ENCODE peak calls at places on chromosomes 6 and 20, in nine cellular contexts. J, B, V, C, M, L, E, R and X are unnamed samples.

GRCh38 chr6:22028403-22028802 is 268.4 kb downstream of the PRL start:
- DNase-seq in J (no peak), B (peak; percentile 15), V (no peak), C (no peak), M (no peak), L (no peak), E (no peak), R (no peak), X (no peak)

GRCh38 chr6:2875840-2876207 is 27.3 kb downstream of the SERPINB9 start:
- DNase-seq in J (peak; percentile 67), B (peak; percentile 51), V (no peak), C (no peak), M (peak; percentile 63), L (peak; percentile 24), E (peak; percentile 66), R (no peak), X (peak; percentile 46)

GRCh38 chr20:49711331-49711987 is 2.2 kb downstream of the B4GALT5 start:
- DNase-seq in J (no peak), B (no peak), V (no peak), C (no peak), M (no peak), L (no peak), E (no peak), R (no peak), X (no peak)

GRCh38 chr6:17622144-17622543 is 22.0 kb downstream of the FAM8A1 start:
- DNase-seq in J (no peak), B (no peak), V (no peak), C (no peak), M (peak; percentile 21), L (no peak), E (no peak), R (no peak), X (no peak)

GRCh38 chr6:10248378-10248843 is 166.5 kb downstream of the TFAP2A start:
- DNase-seq in J (no peak), B (no peak), V (no peak), C (no peak), M (peak; percentile 67), L (no peak), E (no peak), R (no peak), X (no peak)

GRCh38 chr6:72363844-72364740 is 257.8 kb upstream of the KCNQ5 start:
- DNase-seq in J (no peak), B (no peak), V (peak; percentile 33), C (no peak), M (peak; percentile 52), L (no peak), E (no peak), R (no peak), X (no peak)

GRCh38 chr20:1935696-1936366 is 40.6 kb downstream of the SIRPA start:
- DNase-seq in J (peak; percentile 72), B (no peak), V (no peak), C (peak; percentile 80), M (no peak), L (no peak), E (no peak), R (no peak), X (no peak)

GRCh38 chr6:107361568-107362270 is 97.6 kb downstream of the PDSS2 start:
- DNase-seq in J (no peak), B (no peak), V (no peak), C (no peak), M (peak; percentile 27), L (no peak), E (no peak), R (no peak), X (no peak)

GRCh38 chr6:165573671-165574070 is 89.4 kb downstream of the PDE10A start:
- DNase-seq in J (no peak), B (no peak), V (no peak), C (peak; percentile 64), M (peak; percentile 96), L (no peak), E (no peak), R (no peak), X (no peak)

GRCh38 chr20:56943946-56944345 is 314.8 kb downstream of the TFAP2C start:
- DNase-seq in J (no peak), B (no peak), V (no peak), C (no peak), M (no peak), L (no peak), E (no peak), R (no peak), X (no peak)

GRCh38 chr20:41645372-41645771 is 27.2 kb upstream of the CHD6 start:
- DNase-seq in J (no peak), B (no peak), V (no peak), C (no peak), M (no peak), L (no peak), E (no peak), R (no peak), X (no peak)

GRCh38 chr20:48904566-48905321 is 16.8 kb upstream of the ARFGEF2 start:
- DNase-seq in J (peak; percentile 63), B (peak; percentile 79), V (peak; percentile 11), C (no peak), M (peak; percentile 74), L (peak; percentile 57), E (peak; percentile 84), R (no peak), X (peak; percentile 65)

GRCh38 chr6:166930354-166930891 is 25.9 kb downstream of the RNASET2 start:
- DNase-seq in J (no peak), B (no peak), V (no peak), C (no peak), M (no peak), L (no peak), E (peak; percentile 5), R (no peak), X (no peak)

GRCh38 chr6:18477301-18477941 is 90.3 kb downstream of the RNF144B start:
- DNase-seq in J (no peak), B (peak; percentile 70), V (no peak), C (no peak), M (no peak), L (no peak), E (no peak), R (no peak), X (no peak)

GRCh38 chr6:99026135-99026534 is 78.4 kb upstream of the FBXL4 start:
- DNase-seq in J (no peak), B (peak; percentile 67), V (no peak), C (no peak), M (peak; percentile 59), L (no peak), E (no peak), R (no peak), X (no peak)

GRCh38 chr6:89963391-89963790 is 69.1 kb downstream of the GJA10 start:
- DNase-seq in J (no peak), B (no peak), V (no peak), C (no peak), M (no peak), L (no peak), E (no peak), R (no peak), X (no peak)

GRCh38 chr20:59948828-59949720 is 8.9 kb downstream of the FAM217B start:
- DNase-seq in J (no peak), B (peak; percentile 70), V (no peak), C (no peak), M (peak; percentile 56), L (no peak), E (peak; percentile 59), R (no peak), X (no peak)

GRCh38 chr6:162962093-162962492 is 234.3 kb downstream of the PACRG start:
- DNase-seq in J (no peak), B (no peak), V (no peak), C (no peak), M (no peak), L (no peak), E (no peak), R (no peak), X (no peak)

GRCh38 chr20:63661959-63662812 is 4.1 kb downstream of the RTEL1 start:
- DNase-seq in J (no peak), B (no peak), V (no peak), C (no peak), M (no peak), L (no peak), E (no peak), R (no peak), X (no peak)

GRCh38 chr6:150016324-150017185 is 8.8 kb downstream of the RAET1L start:
- DNase-seq in J (peak; percentile 46), B (peak; percentile 76), V (no peak), C (no peak), M (peak; percentile 60), L (no peak), E (peak; percentile 67), R (no peak), X (peak; percentile 35)

GRCh38 chr6:111804627-111805235 is 68.5 kb downstream of the FYN start:
- DNase-seq in J (no peak), B (no peak), V (no peak), C (no peak), M (no peak), L (peak; percentile 35), E (peak; percentile 95), R (no peak), X (peak; percentile 78)

GRCh38 chr20:48286571-48287551 is 501.6 kb upstream of the SULF2 start:
- DNase-seq in J (no peak), B (no peak), V (no peak), C (no peak), M (no peak), L (no peak), E (no peak), R (no peak), X (no peak)

GRCh38 chr6:144339859-144340452 is 54.8 kb downstream of the UTRN start:
- DNase-seq in J (no peak), B (no peak), V (no peak), C (no peak), M (no peak), L (no peak), E (no peak), R (no peak), X (no peak)

GRCh38 chr20:54565255-54565654 is 89.9 kb downstream of the DOK5 start:
- DNase-seq in J (no peak), B (no peak), V (no peak), C (no peak), M (no peak), L (no peak), E (no peak), R (no peak), X (no peak)

GRCh38 chr6:90233994-90234393 is 62.6 kb downstream of the BACH2 start:
- DNase-seq in J (no peak), B (no peak), V (no peak), C (no peak), M (no peak), L (peak; percentile 48), E (peak; percentile 91), R (no peak), X (peak; percentile 83)

GRCh38 chr6:96923871-96924493 is 546 bp upstream of the KLHL32 start:
- DNase-seq in J (no peak), B (no peak), V (no peak), C (no peak), M (no peak), L (no peak), E (no peak), R (no peak), X (no peak)

GRCh38 chr6:71642120-71642519 is 244.2 kb upstream of the RIMS1 start:
- DNase-seq in J (no peak), B (no peak), V (no peak), C (no peak), M (no peak), L (no peak), E (no peak), R (no peak), X (no peak)

GRCh38 chr6:5398530-5398929 is 137.2 kb downstream of the FARS2 start:
- DNase-seq in J (no peak), B (peak; percentile 63), V (no peak), C (no peak), M (peak; percentile 35), L (no peak), E (peak; percentile 49), R (no peak), X (peak; percentile 3)

GRCh38 chr20:20611165-20611564 is 101.3 kb downstream of the RALGAPA2 start:
- DNase-seq in J (no peak), B (no peak), V (no peak), C (no peak), M (no peak), L (no peak), E (no peak), R (no peak), X (no peak)

GRCh38 chr6:166849762-166850181 is 106.6 kb downstream of the RNASET2 start:
- DNase-seq in J (no peak), B (peak; percentile 16), V (no peak), C (no peak), M (no peak), L (no peak), E (no peak), R (no peak), X (no peak)

GRCh38 chr20:8967641-8968245 is 101.1 kb upstream of the PLCB4 start:
- DNase-seq in J (no peak), B (no peak), V (no peak), C (no peak), M (no peak), L (no peak), E (no peak), R (no peak), X (no peak)